ENCODE peak calls at places on chromosomes 5 and 9, in seven cellular contexts. K, R, I, C, E, Q and B are unnamed samples.

GRCh38 chr5:6644841-6645240 is 11.6 kb downstream of the SRD5A1 start:
- DNase-seq in K (peak), R (no peak), I (no peak), C (no peak), E (no peak), Q (no peak), B (no peak)

GRCh38 chr5:116652196-116652729 is 77.6 kb upstream of the SEMA6A start:
- DNase-seq in K (peak), R (no peak), I (peak), C (peak), E (no peak), Q (peak), B (no peak)

GRCh38 chr5:120405291-120405864 is 58.7 kb upstream of the PRR16 start:
- DNase-seq in K (peak), R (no peak), I (no peak), C (no peak), E (no peak), Q (no peak), B (no peak)

GRCh38 chr9:18173923-18174322 is 300.0 kb upstream of the ADAMTSL1 start:
- DNase-seq in K (no peak), R (no peak), I (no peak), C (no peak), E (no peak), Q (no peak), B (no peak)

GRCh38 chr9:112170235-112170634 is 4.9 kb downstream of the SUSD1 start:
- DNase-seq in K (no peak), R (no peak), I (peak), C (no peak), E (no peak), Q (no peak), B (no peak)

GRCh38 chr5:154077692-154078091 is 38.9 kb downstream of the MFAP3 start:
- DNase-seq in K (peak), R (no peak), I (peak), C (no peak), E (no peak), Q (no peak), B (no peak)

GRCh38 chr9:110655723-110656641 is 12.6 kb upstream of the MUSK start:
- DNase-seq in K (peak), R (no peak), I (peak), C (no peak), E (peak), Q (peak), B (no peak)

GRCh38 chr5:172771439-172772111 is 580 bp upstream of the DUSP1 start:
- DNase-seq in K (no peak), R (no peak), I (peak), C (no peak), E (no peak), Q (no peak), B (no peak)

GRCh38 chr9:133119039-133119438 is 2.0 kb downstream of the RALGDS start:
- DNase-seq in K (no peak), R (no peak), I (no peak), C (no peak), E (peak), Q (peak), B (no peak)

GRCh38 chr9:107286057-107286456 is 3.0 kb downstream of the RAD23B start:
- DNase-seq in K (peak), R (no peak), I (peak), C (no peak), E (no peak), Q (no peak), B (no peak)

GRCh38 chr5:72541501-72542235 is 34.5 kb upstream of the ZNF366 start:
- DNase-seq in K (no peak), R (no peak), I (no peak), C (no peak), E (no peak), Q (no peak), B (no peak)

GRCh38 chr5:146425023-146425422 is 22.1 kb upstream of the TCERG1 start:
- DNase-seq in K (no peak), R (no peak), I (no peak), C (no peak), E (no peak), Q (no peak), B (no peak)

GRCh38 chr9:134950404-134950760 is 32.7 kb upstream of the FCN1 start:
- DNase-seq in K (no peak), R (no peak), I (no peak), C (no peak), E (no peak), Q (peak), B (no peak)

GRCh38 chr9:94891183-94891582 is 164.7 kb downstream of the AOPEP start:
- DNase-seq in K (no peak), R (no peak), I (no peak), C (no peak), E (no peak), Q (no peak), B (no peak)

GRCh38 chr5:51495672-51496071 is 112.4 kb downstream of the ISL1 start:
- DNase-seq in K (peak), R (no peak), I (no peak), C (no peak), E (no peak), Q (no peak), B (no peak)

GRCh38 chr5:154478224-154478565 is at the start of gene HAND1:
- DNase-seq in K (no peak), R (peak), I (peak), C (peak), E (peak), Q (peak), B (no peak)

GRCh38 chr5:94082405-94082804 is 341.0 kb upstream of the POU5F2 start:
- DNase-seq in K (no peak), R (no peak), I (no peak), C (no peak), E (no peak), Q (no peak), B (no peak)

GRCh38 chr5:531101-531748 is 7.0 kb upstream of the SLC9A3 start:
- DNase-seq in K (no peak), R (no peak), I (no peak), C (no peak), E (no peak), Q (no peak), B (no peak)

GRCh38 chr5:79588645-79589044 is 23.6 kb upstream of the TENT2 start:
- DNase-seq in K (no peak), R (peak), I (no peak), C (no peak), E (no peak), Q (no peak), B (no peak)

GRCh38 chr5:160772854-160773253 is 79.2 kb downstream of the ATP10B start:
- DNase-seq in K (no peak), R (no peak), I (no peak), C (no peak), E (no peak), Q (no peak), B (no peak)

GRCh38 chr5:67268233-67269011 is 71.8 kb upstream of the CD180 start:
- DNase-seq in K (peak), R (no peak), I (peak), C (no peak), E (peak), Q (peak), B (no peak)

GRCh38 chr9:34400275-34400674 is 23.6 kb upstream of the MYORG start:
- DNase-seq in K (no peak), R (no peak), I (no peak), C (peak), E (no peak), Q (no peak), B (no peak)

GRCh38 chr5:65982635-65983034 is 56.3 kb downstream of the ERBIN start:
- DNase-seq in K (no peak), R (no peak), I (no peak), C (no peak), E (no peak), Q (no peak), B (no peak)

GRCh38 chr5:6780802-6781391 is 67.7 kb downstream of the TENT4A start:
- DNase-seq in K (no peak), R (peak), I (no peak), C (no peak), E (no peak), Q (no peak), B (no peak)

GRCh38 chr5:68015381-68015780 is 200.2 kb upstream of the PIK3R1 start:
- DNase-seq in K (no peak), R (no peak), I (no peak), C (no peak), E (no peak), Q (no peak), B (no peak)

GRCh38 chr9:22447607-22448305 is 1.1 kb downstream of the DMRTA1 start:
- DNase-seq in K (no peak), R (no peak), I (peak), C (no peak), E (no peak), Q (no peak), B (no peak)

GRCh38 chr9:134136117-134136996 is 475 bp downstream of the WDR5 start:
- DNase-seq in K (peak), R (peak), I (peak), C (peak), E (peak), Q (no peak), B (peak)

GRCh38 chr5:109819878-109820277 is 130.2 kb downstream of the MAN2A1 start:
- DNase-seq in K (no peak), R (no peak), I (no peak), C (no peak), E (no peak), Q (no peak), B (no peak)

GRCh38 chr9:23615569-23615968 is 210.5 kb downstream of the ELAVL2 start:
- DNase-seq in K (no peak), R (no peak), I (no peak), C (no peak), E (no peak), Q (no peak), B (no peak)

GRCh38 chr5:135204151-135204600 is 170.1 kb upstream of the PITX1 start:
- DNase-seq in K (peak), R (peak), I (no peak), C (no peak), E (no peak), Q (no peak), B (no peak)

GRCh38 chr5:35357973-35358372 is 127.7 kb upstream of the PRLR start:
- DNase-seq in K (no peak), R (no peak), I (no peak), C (no peak), E (no peak), Q (no peak), B (no peak)

GRCh38 chr5:98780390-98780789 is 6.9 kb downstream of the RGMB start:
- DNase-seq in K (no peak), R (no peak), I (no peak), C (no peak), E (no peak), Q (no peak), B (no peak)

GRCh38 chr9:122115176-122116035 is 22.3 kb upstream of the TTLL11 start:
- DNase-seq in K (no peak), R (no peak), I (no peak), C (no peak), E (no peak), Q (no peak), B (no peak)

GRCh38 chr5:135075621-135076585 is 41.9 kb upstream of the PITX1 start:
- DNase-seq in K (peak), R (no peak), I (no peak), C (no peak), E (no peak), Q (peak), B (no peak)

GRCh38 chr5:61575103-61575502 is 243.0 kb downstream of the ZSWIM6 start:
- DNase-seq in K (peak), R (peak), I (peak), C (no peak), E (no peak), Q (no peak), B (no peak)

GRCh38 chr9:126144617-126145456 is 181.8 kb upstream of the MVB12B start:
- DNase-seq in K (no peak), R (no peak), I (no peak), C (no peak), E (no peak), Q (peak), B (no peak)

GRCh38 chr5:68368686-68369359 is 153.3 kb downstream of the PIK3R1 start:
- DNase-seq in K (peak), R (no peak), I (no peak), C (no peak), E (no peak), Q (no peak), B (no peak)

DNA sequence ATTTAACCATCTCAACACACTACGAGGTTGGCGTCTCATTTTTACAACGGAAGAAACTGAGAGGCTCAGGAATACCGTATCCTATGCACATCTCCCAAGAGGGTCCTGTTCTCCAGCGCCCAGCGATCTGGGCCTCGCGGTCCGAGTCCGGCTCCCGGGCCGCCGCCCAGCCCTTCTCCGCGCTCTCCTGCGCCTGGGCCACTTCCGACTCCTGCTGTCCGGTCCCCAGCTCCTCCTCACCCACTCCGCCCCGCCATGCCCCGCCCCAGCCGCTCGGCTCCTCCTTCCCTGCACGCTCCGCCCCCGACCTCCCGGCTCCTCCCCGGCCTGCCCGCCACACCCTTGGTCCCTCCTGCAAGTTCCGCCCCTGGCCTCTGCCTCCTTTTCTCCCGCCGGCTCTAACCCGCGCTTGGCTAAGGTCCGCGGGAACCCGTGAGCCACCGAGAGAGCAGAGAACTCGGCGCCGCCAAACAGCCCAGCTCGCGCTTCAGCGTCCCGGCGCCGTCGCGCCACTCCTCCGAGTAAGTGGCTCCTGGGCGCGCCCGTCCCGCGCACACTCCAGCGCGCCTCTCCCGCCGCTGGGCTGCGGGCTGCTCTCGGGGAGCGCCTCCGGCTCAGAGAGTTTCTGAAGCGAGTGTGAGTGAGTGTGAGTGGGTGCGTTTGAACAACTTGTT is 87.3 kb upstream of the TNFAIP8 start:
- DNase-seq in K (peak), R (peak), I (peak), C (peak), E (peak), Q (peak), B (peak)
- TF ChIP-seq POLR2A in K (peak), R (peak), I (peak), C (peak), E (peak), Q (peak), B (peak)

DNA sequence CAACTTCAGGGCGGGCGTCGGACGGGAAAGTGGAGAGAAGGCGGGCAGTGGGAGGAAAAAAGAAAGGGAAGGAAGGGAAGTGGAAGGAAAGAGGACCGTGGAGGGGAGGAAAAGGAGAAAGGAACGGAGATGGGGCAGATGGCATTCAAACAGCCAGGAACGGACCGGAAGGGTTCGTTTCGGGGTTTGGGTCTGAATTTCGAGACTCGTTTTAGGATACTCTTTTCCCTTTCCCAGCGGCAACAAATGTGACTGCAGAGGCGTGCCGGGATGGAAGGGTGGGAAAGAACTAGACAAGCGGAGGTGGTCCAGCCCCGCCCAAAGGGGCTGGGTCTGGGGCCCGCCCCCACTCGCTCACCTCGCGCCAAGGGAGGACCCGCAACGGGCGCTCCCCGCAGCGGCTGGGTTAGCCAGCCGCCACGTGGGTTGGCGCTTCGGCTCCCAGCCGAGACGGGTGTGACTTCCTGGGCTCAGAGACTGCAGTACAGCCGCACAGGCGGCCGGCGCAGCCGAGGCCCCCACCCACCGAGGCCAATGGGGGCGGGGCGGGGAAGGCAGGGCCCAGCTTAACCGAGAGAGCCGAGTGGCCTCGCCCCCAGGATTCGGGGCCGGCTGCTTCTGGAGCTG is 2.7 kb downstream of the VCAN start:
- DNase-seq in K (peak), R (peak), I (peak), C (peak), E (peak), Q (peak), B (peak)
- TF ChIP-seq POLR2A in K (peak), R (no peak), I (peak), C (peak), E (no peak), Q (no peak), B (no peak)

DNA sequence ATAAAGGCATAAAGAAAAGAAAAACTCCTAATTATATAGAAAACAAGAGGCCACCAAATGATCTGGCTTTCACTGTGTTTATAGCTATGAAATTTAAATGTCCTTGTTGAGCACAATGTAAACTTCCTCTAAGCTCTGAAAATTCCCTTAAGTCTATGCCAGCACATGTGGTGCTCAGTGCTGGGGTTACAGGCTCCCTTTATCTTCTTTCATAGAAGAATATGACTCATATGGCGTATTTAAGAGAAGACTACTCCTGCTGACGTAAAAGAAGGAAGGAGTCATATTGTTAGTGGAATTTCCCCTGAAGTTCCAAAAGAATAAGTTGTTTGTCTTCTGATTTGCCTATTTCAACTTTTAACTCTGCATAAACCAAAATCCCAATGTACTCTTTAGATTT is 30.4 kb downstream of the RNF145 start:
- DNase-seq in K (peak), R (peak), I (peak), C (no peak), E (peak), Q (no peak), B (no peak)
- TF ChIP-seq POLR2A in K (peak), R (no peak), I (no peak), C (no peak), E (no peak), Q (no peak), B (no peak)

DNA sequence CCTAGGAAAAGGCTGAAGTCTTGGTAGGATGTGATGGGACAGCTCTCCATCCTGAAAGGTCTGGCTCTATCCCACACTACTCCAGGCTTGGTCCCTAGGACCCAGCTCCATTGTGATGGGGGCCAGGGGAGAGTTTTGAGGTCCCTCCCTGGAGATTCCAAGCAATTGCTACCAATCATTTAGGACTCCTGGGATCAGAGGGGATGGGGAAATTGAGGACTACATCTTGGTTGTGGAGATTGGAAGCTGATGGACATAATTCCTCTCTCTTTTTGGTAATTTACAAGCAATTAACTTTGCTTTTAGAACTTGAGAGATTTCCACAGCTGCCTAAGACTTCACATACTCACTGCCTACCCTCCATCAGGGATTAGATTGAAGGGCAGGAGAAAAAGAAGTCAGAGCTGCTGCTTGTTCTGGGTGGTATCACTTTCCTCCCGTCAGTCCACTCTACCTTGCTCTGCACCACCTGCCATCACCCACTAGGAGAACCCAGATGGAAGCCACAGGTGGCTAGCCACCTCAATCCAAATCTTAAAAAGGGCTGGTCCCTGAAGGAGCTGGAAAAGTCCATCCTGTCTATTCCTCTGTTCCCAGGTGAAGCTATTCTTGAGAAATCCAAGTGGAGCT is 10.6 kb downstream of the IRF1 start:
- DNase-seq in K (no peak), R (no peak), I (no peak), C (no peak), E (no peak), Q (peak), B (no peak)
- TF ChIP-seq POLR2A in K (peak), R (no peak), I (no peak), C (no peak), E (no peak), Q (no peak), B (peak)